ENCODE peak calls at places on chromosomes 4 and X, in seven cellular contexts. One of them, this sample, is unnamed.
A peak's percentile ranks its signal among the peaks of the same experiment; 100 is the strongest.

GRCh38 chrX:101203782-101204351 is 15.7 kb upstream of the DRP2 start:
- DNase-seq in right lobe of liver: no peak
- DNase-seq in HFF-Myc: no peak
- DNase-seq in upper lobe of left lung: no peak
- DNase-seq in NB4: no peak
- DNase-seq in foreskin fibroblast: peak; percentile 23
- DNase-seq in Caco-2: no peak
- DNase-seq in this sample: no peak

GRCh38 chr4:165806613-165807012 is 66.4 kb upstream of the TLL1 start:
- DNase-seq in right lobe of liver: no peak
- DNase-seq in HFF-Myc: no peak
- DNase-seq in upper lobe of left lung: no peak
- DNase-seq in NB4: no peak
- DNase-seq in foreskin fibroblast: no peak
- DNase-seq in Caco-2: no peak
- DNase-seq in this sample: no peak

GRCh38 chr4:66923081-66923865 is 622.0 kb downstream of the CENPC start:
- DNase-seq in right lobe of liver: no peak
- DNase-seq in HFF-Myc: no peak
- DNase-seq in upper lobe of left lung: no peak
- DNase-seq in NB4: no peak
- DNase-seq in foreskin fibroblast: no peak
- DNase-seq in Caco-2: no peak
- DNase-seq in this sample: no peak

GRCh38 chrX:8147216-8147615 is 23.9 kb downstream of the VCX2 start:
- DNase-seq in right lobe of liver: no peak
- DNase-seq in HFF-Myc: no peak
- DNase-seq in upper lobe of left lung: no peak
- DNase-seq in NB4: no peak
- DNase-seq in foreskin fibroblast: no peak
- DNase-seq in Caco-2: no peak
- DNase-seq in this sample: no peak

GRCh38 chr4:56434599-56435000 is 815 bp downstream of the PPAT start:
- DNase-seq in right lobe of liver: no peak
- DNase-seq in HFF-Myc: no peak
- DNase-seq in upper lobe of left lung: no peak
- DNase-seq in NB4: no peak
- DNase-seq in foreskin fibroblast: peak; percentile 75
- DNase-seq in Caco-2: no peak
- DNase-seq in this sample: no peak

GRCh38 chr4:7985891-7986441 is 46.3 kb upstream of the AFAP1 start:
- DNase-seq in right lobe of liver: no peak
- DNase-seq in HFF-Myc: no peak
- DNase-seq in upper lobe of left lung: peak; percentile 63
- DNase-seq in NB4: no peak
- DNase-seq in foreskin fibroblast: peak; percentile 51
- DNase-seq in Caco-2: no peak
- DNase-seq in this sample: no peak

GRCh38 chrX:148933881-148934280 is 433.5 kb downstream of the AFF2 start:
- DNase-seq in right lobe of liver: no peak
- DNase-seq in HFF-Myc: no peak
- DNase-seq in upper lobe of left lung: no peak
- DNase-seq in NB4: no peak
- DNase-seq in foreskin fibroblast: no peak
- DNase-seq in Caco-2: no peak
- DNase-seq in this sample: no peak

GRCh38 chr4:175790067-175790466 is 22.0 kb downstream of the GPM6A start:
- DNase-seq in right lobe of liver: no peak
- DNase-seq in HFF-Myc: no peak
- DNase-seq in upper lobe of left lung: no peak
- DNase-seq in NB4: no peak
- DNase-seq in foreskin fibroblast: no peak
- DNase-seq in Caco-2: no peak
- DNase-seq in this sample: no peak

GRCh38 chrX:136630881-136631280 is 17.1 kb upstream of the CD40LG start:
- DNase-seq in right lobe of liver: no peak
- DNase-seq in HFF-Myc: no peak
- DNase-seq in upper lobe of left lung: no peak
- DNase-seq in NB4: no peak
- DNase-seq in foreskin fibroblast: no peak
- DNase-seq in Caco-2: no peak
- DNase-seq in this sample: no peak

GRCh38 chrX:39809326-39809725 is 288.4 kb downstream of the BCOR start:
- DNase-seq in right lobe of liver: no peak
- DNase-seq in HFF-Myc: no peak
- DNase-seq in upper lobe of left lung: no peak
- DNase-seq in NB4: peak; percentile 41
- DNase-seq in foreskin fibroblast: peak; percentile 83
- DNase-seq in Caco-2: no peak
- DNase-seq in this sample: no peak

GRCh38 chr4:38189445-38189844 is 229.2 kb downstream of the PTTG2 start:
- DNase-seq in right lobe of liver: no peak
- DNase-seq in HFF-Myc: peak; percentile 73
- DNase-seq in upper lobe of left lung: no peak
- DNase-seq in NB4: peak; percentile 60
- DNase-seq in foreskin fibroblast: peak; percentile 95
- DNase-seq in Caco-2: no peak
- DNase-seq in this sample: peak; percentile 84

GRCh38 chrX:635428-636192 is 5.0 kb downstream of the SHOX start:
- DNase-seq in right lobe of liver: no peak
- DNase-seq in HFF-Myc: no peak
- DNase-seq in upper lobe of left lung: peak; percentile 53
- DNase-seq in NB4: no peak
- DNase-seq in foreskin fibroblast: peak; percentile 46
- DNase-seq in Caco-2: no peak
- DNase-seq in this sample: no peak

GRCh38 chrX:100424012-100424411 is 13.9 kb upstream of the PCDH19 start:
- DNase-seq in right lobe of liver: no peak
- DNase-seq in HFF-Myc: no peak
- DNase-seq in upper lobe of left lung: no peak
- DNase-seq in NB4: peak; percentile 1
- DNase-seq in foreskin fibroblast: no peak
- DNase-seq in Caco-2: peak; percentile 20
- DNase-seq in this sample: no peak

GRCh38 chr4:139266583-139267257 is 13.3 kb downstream of the MGARP start:
- DNase-seq in right lobe of liver: peak; percentile 76
- DNase-seq in HFF-Myc: peak; percentile 59
- DNase-seq in upper lobe of left lung: no peak
- DNase-seq in NB4: peak; percentile 87
- DNase-seq in foreskin fibroblast: peak; percentile 94
- DNase-seq in Caco-2: peak; percentile 73
- DNase-seq in this sample: peak; percentile 43

GRCh38 chrX:72313757-72314156 is 8.0 kb upstream of the CITED1 start:
- DNase-seq in right lobe of liver: no peak
- DNase-seq in HFF-Myc: no peak
- DNase-seq in upper lobe of left lung: no peak
- DNase-seq in NB4: no peak
- DNase-seq in foreskin fibroblast: no peak
- DNase-seq in Caco-2: no peak
- DNase-seq in this sample: no peak

GRCh38 chr4:163693211-163693610 is 198.7 kb downstream of the TMA16 start:
- DNase-seq in right lobe of liver: no peak
- DNase-seq in HFF-Myc: no peak
- DNase-seq in upper lobe of left lung: no peak
- DNase-seq in NB4: no peak
- DNase-seq in foreskin fibroblast: peak; percentile 18
- DNase-seq in Caco-2: no peak
- DNase-seq in this sample: peak; percentile 34

GRCh38 chrX:24145340-24146186 is 4.0 kb upstream of the ZFX start:
- DNase-seq in right lobe of liver: no peak
- DNase-seq in HFF-Myc: no peak
- DNase-seq in upper lobe of left lung: no peak
- DNase-seq in NB4: no peak
- DNase-seq in foreskin fibroblast: peak; percentile 50
- DNase-seq in Caco-2: no peak
- DNase-seq in this sample: peak; percentile 17

GRCh38 chr4:3863841-3864734 is 97.9 kb downstream of the ADRA2C start:
- DNase-seq in right lobe of liver: no peak
- DNase-seq in HFF-Myc: no peak
- DNase-seq in upper lobe of left lung: peak; percentile 45
- DNase-seq in NB4: no peak
- DNase-seq in foreskin fibroblast: no peak
- DNase-seq in Caco-2: no peak
- DNase-seq in this sample: no peak

GRCh38 chr4:8914461-8915171 is 43.0 kb upstream of the HMX1 start:
- DNase-seq in right lobe of liver: no peak
- DNase-seq in HFF-Myc: no peak
- DNase-seq in upper lobe of left lung: peak; percentile 68
- DNase-seq in NB4: peak; percentile 2
- DNase-seq in foreskin fibroblast: no peak
- DNase-seq in Caco-2: no peak
- DNase-seq in this sample: no peak

GRCh38 chrX:70172964-70173363 is 4.3 kb upstream of the DGAT2L6 start:
- DNase-seq in right lobe of liver: no peak
- DNase-seq in HFF-Myc: no peak
- DNase-seq in upper lobe of left lung: no peak
- DNase-seq in NB4: no peak
- DNase-seq in foreskin fibroblast: no peak
- DNase-seq in Caco-2: no peak
- DNase-seq in this sample: no peak

GRCh38 chrX:79169484-79169883 is 25.0 kb downstream of the GPR174 start:
- DNase-seq in right lobe of liver: no peak
- DNase-seq in HFF-Myc: no peak
- DNase-seq in upper lobe of left lung: no peak
- DNase-seq in NB4: no peak
- DNase-seq in foreskin fibroblast: peak; percentile 62
- DNase-seq in Caco-2: no peak
- DNase-seq in this sample: no peak

GRCh38 chr4:20428410-20429160 is 176.9 kb downstream of the SLIT2 start:
- DNase-seq in right lobe of liver: no peak
- DNase-seq in HFF-Myc: no peak
- DNase-seq in upper lobe of left lung: no peak
- DNase-seq in NB4: peak; percentile 26
- DNase-seq in foreskin fibroblast: peak; percentile 41
- DNase-seq in Caco-2: no peak
- DNase-seq in this sample: no peak

GRCh38 chr4:763922-764321 is 58.3 kb downstream of the PCGF3 start:
- DNase-seq in right lobe of liver: peak; percentile 34
- DNase-seq in HFF-Myc: no peak
- DNase-seq in upper lobe of left lung: no peak
- DNase-seq in NB4: no peak
- DNase-seq in foreskin fibroblast: no peak
- DNase-seq in Caco-2: no peak
- DNase-seq in this sample: no peak

GRCh38 chr4:112453321-112453720 is 62.7 kb downstream of the NEUROG2 start:
- DNase-seq in right lobe of liver: no peak
- DNase-seq in HFF-Myc: no peak
- DNase-seq in upper lobe of left lung: no peak
- DNase-seq in NB4: no peak
- DNase-seq in foreskin fibroblast: no peak
- DNase-seq in Caco-2: no peak
- DNase-seq in this sample: no peak

GRCh38 chr4:41360214-41360910 is 103.6 kb downstream of the UCHL1 start:
- DNase-seq in right lobe of liver: peak; percentile 81
- DNase-seq in HFF-Myc: no peak
- DNase-seq in upper lobe of left lung: peak; percentile 94
- DNase-seq in NB4: peak; percentile 29
- DNase-seq in foreskin fibroblast: peak; percentile 72
- DNase-seq in Caco-2: peak; percentile 67
- DNase-seq in this sample: no peak

GRCh38 chr4:85779165-85779564 is 304.2 kb downstream of the ARHGAP24 start:
- DNase-seq in right lobe of liver: no peak
- DNase-seq in HFF-Myc: no peak
- DNase-seq in upper lobe of left lung: no peak
- DNase-seq in NB4: no peak
- DNase-seq in foreskin fibroblast: peak; percentile 70
- DNase-seq in Caco-2: no peak
- DNase-seq in this sample: no peak
- H3K4me3 ChIP-seq in right lobe of liver: peak overlapping the region; percentile 23
- H3K4me3 ChIP-seq in HFF-Myc: peak overlapping the region; percentile 38
- H3K4me3 ChIP-seq in upper lobe of left lung: peak overlapping the region; percentile 29
- H3K4me3 ChIP-seq in NB4: no peak overlapping the region
- H3K4me3 ChIP-seq in foreskin fibroblast: peak overlapping the region; percentile 56
- H3K4me3 ChIP-seq in Caco-2: no peak overlapping the region
- H3K4me3 ChIP-seq in this sample: peak overlapping the region; percentile 56

DNA sequence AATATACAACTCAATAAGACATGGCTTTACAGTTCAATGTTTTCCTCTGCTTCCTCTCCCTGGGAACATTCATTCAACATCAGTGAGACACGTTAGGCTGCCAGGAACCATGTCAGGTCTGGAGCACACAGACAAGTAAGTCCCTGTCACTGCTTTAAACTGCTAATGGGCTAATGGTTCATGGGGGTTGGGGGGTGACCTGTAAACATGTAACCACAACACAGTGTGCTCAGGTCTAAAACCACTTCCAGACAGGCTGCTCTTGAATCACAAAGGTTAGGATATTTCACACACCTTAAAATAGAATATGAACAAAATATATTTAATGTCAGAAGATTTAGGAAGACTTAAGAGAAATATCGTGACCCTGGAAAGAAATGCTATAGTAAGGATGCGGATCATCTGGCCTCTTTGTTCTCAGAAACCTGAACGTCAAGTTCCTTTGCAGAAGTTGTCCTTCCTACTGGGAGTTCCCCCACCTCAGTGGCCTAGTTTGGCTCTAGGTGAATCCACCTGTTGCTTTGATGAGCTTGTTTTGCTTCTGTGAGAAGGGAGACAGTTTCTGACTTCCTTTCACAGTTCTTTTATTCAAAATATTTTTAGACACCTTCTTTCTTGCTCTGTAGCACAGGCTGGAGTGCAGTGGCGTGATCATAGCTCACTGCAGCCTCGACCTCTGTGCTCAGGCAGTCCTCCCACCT is 359.9 kb downstream of the UNC5C start:
- DNase-seq in right lobe of liver: no peak
- DNase-seq in HFF-Myc: no peak
- DNase-seq in upper lobe of left lung: no peak
- DNase-seq in NB4: no peak
- DNase-seq in foreskin fibroblast: no peak
- DNase-seq in Caco-2: no peak
- DNase-seq in this sample: no peak
- H3K4me3 ChIP-seq in right lobe of liver: no peak overlapping the region
- H3K4me3 ChIP-seq in HFF-Myc: no peak overlapping the region
- H3K4me3 ChIP-seq in upper lobe of left lung: no peak overlapping the region
- H3K4me3 ChIP-seq in NB4: no peak overlapping the region
- H3K4me3 ChIP-seq in foreskin fibroblast: no peak overlapping the region
- H3K4me3 ChIP-seq in Caco-2: no peak overlapping the region
- H3K4me3 ChIP-seq in this sample: no peak overlapping the region

DNA sequence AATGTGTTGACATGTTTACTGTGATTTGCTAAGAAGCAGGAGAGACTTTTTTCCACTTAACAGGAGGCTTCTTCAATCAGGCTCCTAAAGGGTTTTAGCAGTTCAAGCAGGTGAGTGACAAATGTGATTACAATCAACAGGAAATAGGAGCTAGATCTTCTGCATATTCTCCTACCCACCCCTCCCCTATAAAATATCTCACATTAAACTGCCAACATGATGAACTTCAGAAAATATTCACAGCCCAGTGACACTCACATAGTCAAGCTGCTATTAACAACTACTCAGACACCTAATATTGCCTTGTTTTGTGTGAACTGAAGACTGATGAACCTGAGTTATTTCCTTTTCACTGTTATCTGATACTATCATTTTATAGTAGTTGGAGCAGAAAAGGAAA is 55.9 kb upstream of the ANTXR2 start:
- DNase-seq in right lobe of liver: no peak
- DNase-seq in HFF-Myc: no peak
- DNase-seq in upper lobe of left lung: no peak
- DNase-seq in NB4: peak; percentile 42
- DNase-seq in foreskin fibroblast: no peak
- DNase-seq in Caco-2: no peak
- DNase-seq in this sample: no peak
- H3K4me3 ChIP-seq in right lobe of liver: no peak overlapping the region
- H3K4me3 ChIP-seq in HFF-Myc: no peak overlapping the region
- H3K4me3 ChIP-seq in upper lobe of left lung: no peak overlapping the region
- H3K4me3 ChIP-seq in NB4: peak overlapping the region; percentile 55
- H3K4me3 ChIP-seq in foreskin fibroblast: no peak overlapping the region
- H3K4me3 ChIP-seq in Caco-2: no peak overlapping the region
- H3K4me3 ChIP-seq in this sample: no peak overlapping the region

GRCh38 chr4:133270021-133270570 is 121.0 kb downstream of the PCDH10 start:
- DNase-seq in right lobe of liver: no peak
- DNase-seq in HFF-Myc: no peak
- DNase-seq in upper lobe of left lung: no peak
- DNase-seq in NB4: no peak
- DNase-seq in foreskin fibroblast: no peak
- DNase-seq in Caco-2: peak; percentile 32
- DNase-seq in this sample: no peak
- H3K4me3 ChIP-seq in right lobe of liver: no peak overlapping the region
- H3K4me3 ChIP-seq in HFF-Myc: no peak overlapping the region
- H3K4me3 ChIP-seq in upper lobe of left lung: no peak overlapping the region
- H3K4me3 ChIP-seq in NB4: no peak overlapping the region
- H3K4me3 ChIP-seq in foreskin fibroblast: no peak overlapping the region
- H3K4me3 ChIP-seq in Caco-2: no peak overlapping the region
- H3K4me3 ChIP-seq in this sample: no peak overlapping the region